ENCODE peak calls at places on chromosome 1, in six cellular contexts. Z, K, N, R, I and X are unnamed samples.

GRCh38 chr1:54014009-54014629 is 3.9 kb downstream of the LDLRAD1 start:
- DNase-seq in Z (no peak), K (no peak), N (no peak), R (no peak), I (no peak), X (no peak)

GRCh38 chr1:215672482-215672881 is 105.4 kb downstream of the KCTD3 start:
- DNase-seq in Z (no peak), K (no peak), N (no peak), R (no peak), I (no peak), X (no peak)

GRCh38 chr1:110555807-110556470 is 37.0 kb upstream of the KCNA10 start:
- DNase-seq in Z (peak; percentile 12), K (peak; percentile 73), N (no peak), R (no peak), I (peak; percentile 82), X (no peak)

GRCh38 chr1:62391369-62391971 is 45.4 kb upstream of the USP1 start:
- DNase-seq in Z (peak; percentile 17), K (no peak), N (no peak), R (no peak), I (no peak), X (peak; percentile 30)

GRCh38 chr1:7403265-7404045 is 367.6 kb upstream of the VAMP3 start:
- DNase-seq in Z (no peak), K (no peak), N (no peak), R (no peak), I (no peak), X (no peak)

GRCh38 chr1:18283601-18284385 is 176.2 kb downstream of the IGSF21 start:
- DNase-seq in Z (no peak), K (no peak), N (no peak), R (no peak), I (no peak), X (no peak)

GRCh38 chr1:165699577-165699976 is 1.2 kb upstream of the ALDH9A1 start:
- DNase-seq in Z (no peak), K (no peak), N (no peak), R (no peak), I (no peak), X (no peak)

GRCh38 chr1:159071970-159072582 is 4.5 kb downstream of the AIM2 start:
- DNase-seq in Z (no peak), K (no peak), N (peak; percentile 51), R (no peak), I (no peak), X (peak; percentile 34)

GRCh38 chr1:178124115-178124514 is 30.2 kb downstream of the RASAL2 start:
- DNase-seq in Z (no peak), K (no peak), N (no peak), R (no peak), I (no peak), X (no peak)

GRCh38 chr1:92030701-92031107 is 919 bp downstream of the EPHX4 start:
- DNase-seq in Z (no peak), K (no peak), N (peak; percentile 71), R (no peak), I (no peak), X (no peak)

GRCh38 chr1:237411621-237412020 is 369.6 kb downstream of the RYR2 start:
- DNase-seq in Z (no peak), K (no peak), N (no peak), R (no peak), I (no peak), X (no peak)

GRCh38 chr1:197915797-197916686 is 1.1 kb upstream of the LHX9 start:
- DNase-seq in Z (no peak), K (peak; percentile 45), N (peak; percentile 17), R (no peak), I (peak; percentile 60), X (no peak)

GRCh38 chr1:65494671-65495070 is 74.2 kb downstream of the LEPR start:
- DNase-seq in Z (no peak), K (no peak), N (no peak), R (no peak), I (no peak), X (no peak)

GRCh38 chr1:195415584-195415983 is 1192.7 kb downstream of the KCNT2 start:
- DNase-seq in Z (no peak), K (no peak), N (no peak), R (no peak), I (no peak), X (peak; percentile 3)

GRCh38 chr1:31786366-31787060 is 22.4 kb upstream of the ADGRB2 start:
- DNase-seq in Z (no peak), K (no peak), N (no peak), R (no peak), I (no peak), X (no peak)

GRCh38 chr1:111471012-111471411 is 2.8 kb upstream of the C1orf162 start:
- DNase-seq in Z (no peak), K (peak; percentile 35), N (no peak), R (peak; percentile 88), I (no peak), X (no peak)

GRCh38 chr1:152580433-152580832 is at the start of gene LCE3D:
- DNase-seq in Z (no peak), K (no peak), N (no peak), R (no peak), I (no peak), X (no peak)

GRCh38 chr1:232369451-232369850 is 260.5 kb downstream of the SIPA1L2 start:
- DNase-seq in Z (no peak), K (no peak), N (no peak), R (no peak), I (no peak), X (no peak)

GRCh38 chr1:54965624-54966340 is 14.6 kb upstream of the TMEM61 start:
- DNase-seq in Z (no peak), K (peak; percentile 55), N (no peak), R (peak; percentile 19), I (peak; percentile 50), X (peak; percentile 40)

GRCh38 chr1:23426828-23427227 is 2.3 kb upstream of the TCEA3 start:
- DNase-seq in Z (no peak), K (no peak), N (no peak), R (no peak), I (no peak), X (no peak)

GRCh38 chr1:242205622-242206489 is 207.0 kb upstream of the MAP1LC3C start:
- DNase-seq in Z (no peak), K (no peak), N (no peak), R (no peak), I (no peak), X (no peak)

GRCh38 chr1:32998009-32998555 is 33.5 kb upstream of the RNF19B start:
- DNase-seq in Z (no peak), K (no peak), N (no peak), R (no peak), I (no peak), X (no peak)

GRCh38 chr1:218383051-218383450 is 37.9 kb downstream of the TGFB2 start:
- DNase-seq in Z (no peak), K (no peak), N (no peak), R (no peak), I (no peak), X (no peak)

GRCh38 chr1:116880952-116881351 is 28.8 kb upstream of the PTGFRN start:
- DNase-seq in Z (peak; percentile 51), K (peak; percentile 45), N (no peak), R (no peak), I (peak; percentile 42), X (no peak)

GRCh38 chr1:116879478-116880133 is 30.1 kb upstream of the PTGFRN start:
- DNase-seq in Z (peak; percentile 60), K (no peak), N (no peak), R (no peak), I (no peak), X (no peak)

GRCh38 chr1:116877369-116877768 is 32.3 kb upstream of the PTGFRN start:
- DNase-seq in Z (no peak), K (no peak), N (no peak), R (no peak), I (no peak), X (no peak)

GRCh38 chr1:116881879-116882520 is 27.7 kb upstream of the PTGFRN start:
- DNase-seq in Z (peak; percentile 81), K (peak; percentile 28), N (no peak), R (no peak), I (no peak), X (peak; percentile 44)

GRCh38 chr1:116878804-116879477 is 30.8 kb upstream of the PTGFRN start:
- DNase-seq in Z (peak; percentile 36), K (peak; percentile 52), N (peak; percentile 92), R (no peak), I (peak; percentile 40), X (peak; percentile 32)
- TF ChIP-seq CTCF in Z (no peak), K (no peak), N (no peak), R (no peak), I (no peak), X (no peak)

GRCh38 chr1:94243665-94244064 is 6.3 kb upstream of the ARHGAP29 start:
- DNase-seq in Z (no peak), K (no peak), N (no peak), R (no peak), I (no peak), X (no peak)

GRCh38 chr1:94239796-94240195 is 2.4 kb upstream of the ARHGAP29 start:
- DNase-seq in Z (no peak), K (no peak), N (no peak), R (no peak), I (no peak), X (no peak)

GRCh38 chr1:94237291-94238226 is at the start of gene ARHGAP29:
- DNase-seq in Z (peak; percentile 84), K (peak; percentile 89), N (no peak), R (peak; percentile 24), I (peak; percentile 90), X (peak; percentile 77)

GRCh38 chr1:94244816-94245215 is 7.4 kb upstream of the ARHGAP29 start:
- DNase-seq in Z (no peak), K (no peak), N (no peak), R (no peak), I (no peak), X (no peak)

GRCh38 chr1:94240822-94241221 is 3.4 kb upstream of the ARHGAP29 start:
- DNase-seq in Z (no peak), K (no peak), N (no peak), R (no peak), I (no peak), X (no peak)
- TF ChIP-seq CTCF in Z (no peak), K (peak; percentile 52), N (peak; percentile 48), R (no peak), I (peak; percentile 57), X (no peak)

DNA sequence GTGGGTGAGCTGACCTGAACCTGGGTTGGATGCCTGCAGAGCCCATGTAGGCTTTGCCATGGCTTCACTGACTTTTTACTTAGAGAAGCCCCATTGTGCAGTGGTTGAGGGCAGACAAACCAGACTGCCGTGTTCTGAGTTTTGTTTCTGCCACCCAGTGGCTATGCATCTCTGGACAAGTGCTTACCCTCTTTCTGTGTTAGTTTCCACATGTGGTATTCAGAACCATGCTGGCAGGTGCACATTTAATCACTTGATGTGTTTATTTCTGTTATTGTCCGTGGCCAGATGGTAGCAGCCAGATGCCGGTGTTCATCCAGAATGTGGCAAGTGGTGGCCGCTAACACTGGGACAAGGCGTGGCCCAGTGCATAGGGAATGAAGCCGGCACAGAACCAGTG is 10.3 kb upstream of the PTPN7 start:
- DNase-seq in Z (no peak), K (no peak), N (no peak), R (no peak), I (no peak), X (no peak)
- TF ChIP-seq CTCF in Z (no peak), K (no peak), N (no peak), R (no peak), I (no peak), X (no peak)

DNA sequence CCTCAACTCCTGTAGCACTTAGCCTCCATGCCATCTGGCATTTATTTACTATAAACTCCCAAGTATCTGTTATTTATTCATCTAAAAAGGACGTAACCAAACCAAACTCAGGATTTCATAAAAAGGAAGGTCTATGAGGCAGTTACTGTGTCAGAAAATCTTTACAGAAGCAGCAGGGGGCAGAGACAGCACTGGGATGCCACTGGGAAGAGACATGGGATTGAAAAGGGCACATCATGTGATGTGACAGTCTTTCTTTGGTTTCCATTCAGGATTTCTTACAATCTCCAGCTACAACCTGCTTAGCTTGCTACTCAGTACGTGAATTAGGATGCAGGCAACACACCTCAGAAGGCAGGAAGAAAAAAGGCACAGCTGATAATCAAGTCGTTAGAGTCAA is 31.2 kb downstream of the SPRTN start:
- DNase-seq in Z (no peak), K (no peak), N (no peak), R (no peak), I (no peak), X (no peak)
- TF ChIP-seq CTCF in Z (no peak), K (no peak), N (no peak), R (no peak), I (no peak), X (no peak)